ENCODE peak calls at places on chromosomes 3 and 15, in seven cellular contexts. V, U, F, R, S, L and B are unnamed samples.
A peak's percentile ranks its signal among the peaks of the same experiment; 100 is the strongest.

GRCh38 chr3:66107855-66108254 is 69.1 kb upstream of the MAGI1 start:
- DNase-seq in V (no peak), U (no peak), F (no peak), R (no peak), S (peak; percentile 57), L (no peak), B (peak; percentile 83)

GRCh38 chr3:157494581-157495281 is 8.5 kb downstream of the VEPH1 start:
- DNase-seq in V (no peak), U (no peak), F (no peak), R (no peak), S (peak; percentile 96), L (no peak), B (no peak)

GRCh38 chr3:139093840-139094239 is 49.1 kb upstream of the PRR23C start:
- DNase-seq in V (no peak), U (no peak), F (no peak), R (no peak), S (no peak), L (no peak), B (no peak)

GRCh38 chr3:178671261-178672191 is 135.3 kb downstream of the KCNMB2 start:
- DNase-seq in V (no peak), U (no peak), F (peak; percentile 22), R (no peak), S (peak; percentile 46), L (no peak), B (peak; percentile 26)

GRCh38 chr3:129973853-129974252 is 667 bp upstream of the TRH start:
- DNase-seq in V (no peak), U (no peak), F (no peak), R (no peak), S (no peak), L (no peak), B (no peak)

GRCh38 chr15:80242132-80242769 is 9.8 kb downstream of the CTXND1 start:
- DNase-seq in V (no peak), U (no peak), F (no peak), R (no peak), S (peak; percentile 13), L (no peak), B (no peak)

GRCh38 chr15:51335538-51335961 is 2.8 kb downstream of the CYP19A1 start:
- DNase-seq in V (no peak), U (no peak), F (no peak), R (no peak), S (no peak), L (no peak), B (no peak)

GRCh38 chr15:71114887-71115566 is at the start of gene THSD4:
- DNase-seq in V (no peak), U (peak; percentile 81), F (peak; percentile 45), R (peak; percentile 21), S (peak; percentile 65), L (peak; percentile 39), B (no peak)

GRCh38 chr15:48861813-48862431 is 16.0 kb upstream of the EID1 start:
- DNase-seq in V (no peak), U (no peak), F (peak; percentile 57), R (peak; percentile 25), S (peak; percentile 85), L (peak; percentile 14), B (peak; percentile 37)

GRCh38 chr3:4343258-4343657 is 40.1 kb downstream of the SETMAR start:
- DNase-seq in V (no peak), U (no peak), F (no peak), R (no peak), S (no peak), L (no peak), B (no peak)

GRCh38 chr3:33699275-33699674 is 18.8 kb downstream of the CLASP2 start:
- DNase-seq in V (no peak), U (no peak), F (no peak), R (no peak), S (no peak), L (no peak), B (no peak)

GRCh38 chr3:49415931-49416601 is 3.8 kb downstream of the TCTA start:
- DNase-seq in V (no peak), U (no peak), F (no peak), R (peak; percentile 65), S (no peak), L (peak; percentile 63), B (no peak)

GRCh38 chr3:193794002-193794835 is 201.2 kb downstream of the OPA1 start:
- DNase-seq in V (no peak), U (no peak), F (no peak), R (no peak), S (no peak), L (no peak), B (no peak)

GRCh38 chr15:30922469-30923311 is 19.0 kb downstream of the FAN1 start:
- DNase-seq in V (no peak), U (no peak), F (no peak), R (no peak), S (no peak), L (no peak), B (no peak)

GRCh38 chr3:129722527-129722926 is 116.1 kb upstream of the PLXND1 start:
- DNase-seq in V (no peak), U (no peak), F (no peak), R (no peak), S (no peak), L (no peak), B (no peak)

GRCh38 chr3:10015476-10015904 is 10.7 kb upstream of the FANCD2 start:
- DNase-seq in V (no peak), U (no peak), F (no peak), R (no peak), S (no peak), L (no peak), B (peak; percentile 97)